ENCODE peak calls at places on chromosomes 2 and 18, in five cellular contexts. One of them, this sample, is unnamed. For H3K4me1, the result is how much of the 10 kb centered on the place peaks cover.

GRCh38 chr2:225236769-225237323 is 162.7 kb upstream of the NYAP2 start:
- DNase-seq in sigmoid colon: no peak
- DNase-seq in ovary: no peak
- DNase-seq in gastrocnemius medialis: no peak
- DNase-seq in HCT116: no peak
- DNase-seq in this sample: no peak

GRCh38 chr2:225841314-225841713 is 441.8 kb downstream of the NYAP2 start:
- DNase-seq in sigmoid colon: no peak
- DNase-seq in ovary: no peak
- DNase-seq in gastrocnemius medialis: no peak
- DNase-seq in HCT116: no peak
- DNase-seq in this sample: peak

GRCh38 chr2:62505109-62505508 is 886 bp downstream of the TMEM17 start:
- DNase-seq in sigmoid colon: no peak
- DNase-seq in ovary: no peak
- DNase-seq in gastrocnemius medialis: no peak
- DNase-seq in HCT116: no peak
- DNase-seq in this sample: no peak

GRCh38 chr18:5970032-5970431 is 74.7 kb upstream of the TMEM200C start:
- DNase-seq in sigmoid colon: no peak
- DNase-seq in ovary: no peak
- DNase-seq in gastrocnemius medialis: no peak
- DNase-seq in HCT116: no peak
- DNase-seq in this sample: no peak

GRCh38 chr2:153299809-153300208 is 178.8 kb downstream of the RPRM start:
- DNase-seq in sigmoid colon: no peak
- DNase-seq in ovary: no peak
- DNase-seq in gastrocnemius medialis: no peak
- DNase-seq in HCT116: no peak
- DNase-seq in this sample: no peak

GRCh38 chr2:66805136-66805535 is 370.2 kb downstream of the MEIS1 start:
- DNase-seq in sigmoid colon: peak
- DNase-seq in ovary: no peak
- DNase-seq in gastrocnemius medialis: no peak
- DNase-seq in HCT116: no peak
- DNase-seq in this sample: no peak

GRCh38 chr2:237910576-237911362 is 51.3 kb downstream of the RAMP1 start:
- DNase-seq in sigmoid colon: peak
- DNase-seq in ovary: no peak
- DNase-seq in gastrocnemius medialis: no peak
- DNase-seq in HCT116: no peak
- DNase-seq in this sample: no peak

GRCh38 chr18:54958711-54959625 is at the start of gene CCDC68:
- DNase-seq in sigmoid colon: no peak
- DNase-seq in ovary: peak
- DNase-seq in gastrocnemius medialis: no peak
- DNase-seq in HCT116: no peak
- DNase-seq in this sample: peak

GRCh38 chr2:159933727-159934049 is 128.7 kb downstream of the PLA2R1 start:
- DNase-seq in sigmoid colon: no peak
- DNase-seq in ovary: no peak
- DNase-seq in gastrocnemius medialis: no peak
- DNase-seq in HCT116: no peak
- DNase-seq in this sample: no peak

GRCh38 chr2:191038241-191038725 is 24.3 kb upstream of the STAT1 start:
- DNase-seq in sigmoid colon: no peak
- DNase-seq in ovary: no peak
- DNase-seq in gastrocnemius medialis: no peak
- DNase-seq in HCT116: no peak
- DNase-seq in this sample: no peak

GRCh38 chr18:56873441-56874140 is 222.4 kb downstream of the WDR7 start:
- DNase-seq in sigmoid colon: no peak
- DNase-seq in ovary: no peak
- DNase-seq in gastrocnemius medialis: no peak
- DNase-seq in HCT116: no peak
- DNase-seq in this sample: no peak

GRCh38 chr2:1750935-1751767 is 6.8 kb upstream of the PXDN start:
- DNase-seq in sigmoid colon: peak
- DNase-seq in ovary: peak
- DNase-seq in gastrocnemius medialis: peak
- DNase-seq in HCT116: peak
- DNase-seq in this sample: peak

GRCh38 chr2:151261240-151261976 is at the start of gene RBM43:
- DNase-seq in sigmoid colon: peak
- DNase-seq in ovary: peak
- DNase-seq in gastrocnemius medialis: peak
- DNase-seq in HCT116: peak
- DNase-seq in this sample: peak

GRCh38 chr2:234091883-234092282 is 41.4 kb downstream of the SPP2 start:
- DNase-seq in sigmoid colon: no peak
- DNase-seq in ovary: peak
- DNase-seq in gastrocnemius medialis: no peak
- DNase-seq in HCT116: no peak
- DNase-seq in this sample: no peak

GRCh38 chr2:237896507-237896892 is 37.1 kb downstream of the RAMP1 start:
- DNase-seq in sigmoid colon: no peak
- DNase-seq in ovary: no peak
- DNase-seq in gastrocnemius medialis: no peak
- DNase-seq in HCT116: no peak
- DNase-seq in this sample: no peak

GRCh38 chr2:29459445-29460179 is 344.4 kb downstream of the CLIP4 start:
- DNase-seq in sigmoid colon: no peak
- DNase-seq in ovary: no peak
- DNase-seq in gastrocnemius medialis: no peak
- DNase-seq in HCT116: no peak
- DNase-seq in this sample: no peak

GRCh38 chr18:65938592-65939372 is 188.0 kb downstream of the CDH7 start:
- DNase-seq in sigmoid colon: no peak
- DNase-seq in ovary: no peak
- DNase-seq in gastrocnemius medialis: no peak
- DNase-seq in HCT116: peak
- DNase-seq in this sample: no peak

GRCh38 chr18:43819873-43820272 is 542.6 kb upstream of the SYT4 start:
- DNase-seq in sigmoid colon: no peak
- DNase-seq in ovary: no peak
- DNase-seq in gastrocnemius medialis: no peak
- DNase-seq in HCT116: no peak
- DNase-seq in this sample: no peak

GRCh38 chr2:26980971-26981370 is 10.5 kb downstream of the MAPRE3 start:
- DNase-seq in sigmoid colon: no peak
- DNase-seq in ovary: no peak
- DNase-seq in gastrocnemius medialis: no peak
- DNase-seq in HCT116: no peak
- DNase-seq in this sample: no peak

GRCh38 chr2:111227716-111228141 is 107.0 kb downstream of the BCL2L11 start:
- DNase-seq in sigmoid colon: no peak
- DNase-seq in ovary: no peak
- DNase-seq in gastrocnemius medialis: no peak
- DNase-seq in HCT116: no peak
- DNase-seq in this sample: no peak

GRCh38 chr18:76686737-76687231 is 135.6 kb upstream of the ZNF236 start:
- DNase-seq in sigmoid colon: peak
- DNase-seq in ovary: peak
- DNase-seq in gastrocnemius medialis: peak
- DNase-seq in HCT116: peak
- DNase-seq in this sample: peak

GRCh38 chr2:54578668-54579045 is 122.5 kb downstream of the SPTBN1 start:
- DNase-seq in sigmoid colon: no peak
- DNase-seq in ovary: no peak
- DNase-seq in gastrocnemius medialis: no peak
- DNase-seq in HCT116: no peak
- DNase-seq in this sample: no peak

GRCh38 chr2:96113367-96113677 is 3.0 kb downstream of the ADRA2B start:
- DNase-seq in sigmoid colon: no peak
- DNase-seq in ovary: no peak
- DNase-seq in gastrocnemius medialis: no peak
- DNase-seq in HCT116: no peak
- DNase-seq in this sample: no peak

GRCh38 chr2:226552571-226553285 is 246.9 kb downstream of the IRS1 start:
- DNase-seq in sigmoid colon: no peak
- DNase-seq in ovary: no peak
- DNase-seq in gastrocnemius medialis: no peak
- DNase-seq in HCT116: no peak
- DNase-seq in this sample: no peak

GRCh38 chr2:157777425-157777824 is 98.7 kb downstream of the ACVR1 start:
- DNase-seq in sigmoid colon: no peak
- DNase-seq in ovary: peak
- DNase-seq in gastrocnemius medialis: no peak
- DNase-seq in HCT116: peak
- DNase-seq in this sample: no peak

GRCh38 chr2:240821429-240821778 is 1.4 kb upstream of the KIF1A start:
- DNase-seq in sigmoid colon: no peak
- DNase-seq in ovary: no peak
- DNase-seq in gastrocnemius medialis: no peak
- DNase-seq in HCT116: no peak
- DNase-seq in this sample: no peak

GRCh38 chr2:185202416-185202815 is 536.2 kb upstream of the FSIP2 start:
- DNase-seq in sigmoid colon: no peak
- DNase-seq in ovary: no peak
- DNase-seq in gastrocnemius medialis: no peak
- DNase-seq in HCT116: no peak
- DNase-seq in this sample: no peak

GRCh38 chr18:56522826-56523225 is 115.6 kb downstream of the TXNL1 start:
- DNase-seq in sigmoid colon: no peak
- DNase-seq in ovary: no peak
- DNase-seq in gastrocnemius medialis: no peak
- DNase-seq in HCT116: no peak
- DNase-seq in this sample: no peak

GRCh38 chr2:96098900-96099590 is 17.3 kb downstream of the ADRA2B start:
- DNase-seq in sigmoid colon: peak
- DNase-seq in ovary: no peak
- DNase-seq in gastrocnemius medialis: peak
- DNase-seq in HCT116: no peak
- DNase-seq in this sample: no peak

GRCh38 chr2:148546270-148546669 is 98.3 kb upstream of the EPC2 start:
- DNase-seq in sigmoid colon: no peak
- DNase-seq in ovary: no peak
- DNase-seq in gastrocnemius medialis: no peak
- DNase-seq in HCT116: no peak
- DNase-seq in this sample: no peak

GRCh38 chr18:36067118-36067957 is at the start of gene RPRD1A:
- DNase-seq in sigmoid colon: peak
- DNase-seq in ovary: peak
- DNase-seq in gastrocnemius medialis: peak
- DNase-seq in HCT116: peak
- DNase-seq in this sample: peak
- TF ChIP-seq POLR2A in sigmoid colon: peak
- TF ChIP-seq POLR2A in ovary: peak
- TF ChIP-seq POLR2A in gastrocnemius medialis: peak
- TF ChIP-seq POLR2A in HCT116: peak
- TF ChIP-seq POLR2A in this sample: peak

DNA sequence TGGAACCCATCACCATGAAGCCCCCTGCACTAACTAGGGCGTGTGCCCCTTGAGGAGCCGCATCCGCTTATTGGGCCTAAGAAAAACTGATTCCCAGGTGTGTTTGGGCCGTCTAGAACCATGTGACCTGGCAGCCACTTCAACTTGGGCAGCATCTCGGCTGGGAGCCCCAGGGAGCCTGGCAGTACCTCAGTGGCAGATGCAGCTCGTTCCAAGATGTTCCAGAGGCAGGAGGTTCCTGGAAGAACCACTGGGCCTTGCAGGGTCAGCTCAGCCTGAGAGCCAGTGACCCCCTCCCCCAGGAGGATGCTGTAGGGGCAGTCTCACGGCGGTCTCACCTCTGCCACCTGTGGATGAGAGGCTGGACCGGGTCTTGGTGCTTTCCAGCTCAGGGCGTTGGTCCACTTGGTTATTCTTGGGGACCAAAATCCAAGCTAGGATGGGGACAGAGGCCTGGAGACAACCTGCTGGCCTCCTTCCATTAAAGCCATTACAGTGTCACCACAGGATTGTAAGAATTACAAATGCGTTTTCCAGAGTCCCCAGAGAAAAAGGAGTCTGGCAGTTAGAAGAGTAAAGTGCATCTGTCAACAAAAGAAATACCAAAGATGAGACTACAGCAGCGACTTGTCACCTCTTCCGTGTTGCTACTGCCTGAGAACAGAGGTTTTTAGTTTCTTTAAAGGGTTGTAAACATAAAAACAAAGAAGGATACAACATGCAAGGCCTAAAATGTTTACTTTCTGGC is 235.5 kb downstream of the AGAP1 start:
- DNase-seq in sigmoid colon: no peak
- DNase-seq in ovary: no peak
- DNase-seq in gastrocnemius medialis: no peak
- DNase-seq in HCT116: no peak
- DNase-seq in this sample: no peak
- H3K27ac ChIP-seq in sigmoid colon: peak
- H3K27ac ChIP-seq in ovary: no peak
- H3K27ac ChIP-seq in gastrocnemius medialis: no peak
- H3K27ac ChIP-seq in HCT116: no peak
- H3K27ac ChIP-seq in this sample: no peak

DNA sequence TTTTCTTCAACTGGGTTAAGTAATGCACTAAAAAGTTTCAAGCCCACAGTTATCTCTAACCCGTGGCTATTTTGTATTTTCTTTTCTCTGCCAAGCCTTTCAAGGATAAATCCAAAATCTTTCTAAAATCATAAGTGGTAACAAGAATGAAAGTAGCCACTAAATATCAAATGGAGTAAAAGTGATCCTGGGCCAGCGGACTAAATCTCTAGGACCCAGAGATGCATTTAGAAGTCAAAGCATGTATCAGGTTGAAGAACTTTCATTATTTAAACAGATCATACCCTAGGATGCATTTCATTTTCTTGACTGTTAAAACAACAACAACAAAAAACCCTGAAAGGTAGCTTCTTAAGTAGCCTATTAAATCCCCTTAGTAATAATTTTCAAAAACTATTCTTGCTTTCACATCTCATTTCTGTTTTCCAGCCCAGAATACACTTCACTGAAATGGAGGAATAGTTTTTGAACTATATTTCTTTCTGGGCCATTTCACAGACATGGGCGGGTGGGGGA is 4.8 kb upstream of the POU3F3 start:
- DNase-seq in sigmoid colon: no peak
- DNase-seq in ovary: no peak
- DNase-seq in gastrocnemius medialis: no peak
- DNase-seq in HCT116: no peak
- DNase-seq in this sample: no peak
- H3K4me1 ChIP-seq in sigmoid colon: under half
- H3K4me1 ChIP-seq in ovary: under half
- H3K4me1 ChIP-seq in gastrocnemius medialis: under half
- H3K4me1 ChIP-seq in HCT116: under half
- H3K4me1 ChIP-seq in this sample: under half

GRCh38 chr2:10123281-10123680 is 742 bp downstream of the RRM2 start:
- DNase-seq in sigmoid colon: peak
- DNase-seq in ovary: no peak
- DNase-seq in gastrocnemius medialis: no peak
- DNase-seq in HCT116: no peak
- DNase-seq in this sample: no peak

GRCh38 chr2:10124538-10125045 is 2.1 kb downstream of the RRM2 start:
- DNase-seq in sigmoid colon: peak
- DNase-seq in ovary: no peak
- DNase-seq in gastrocnemius medialis: no peak
- DNase-seq in HCT116: no peak
- DNase-seq in this sample: peak

GRCh38 chr2:10120938-10121574 is 1.5 kb upstream of the RRM2 start:
- DNase-seq in sigmoid colon: peak
- DNase-seq in ovary: no peak
- DNase-seq in gastrocnemius medialis: no peak
- DNase-seq in HCT116: no peak
- DNase-seq in this sample: no peak

GRCh38 chr2:10120158-10120937 is 2.2 kb upstream of the RRM2 start:
- DNase-seq in sigmoid colon: peak
- DNase-seq in ovary: peak
- DNase-seq in gastrocnemius medialis: peak
- DNase-seq in HCT116: peak
- DNase-seq in this sample: peak

GRCh38 chr2:10122500-10123280 is at the start of gene RRM2:
- DNase-seq in sigmoid colon: peak
- DNase-seq in ovary: peak
- DNase-seq in gastrocnemius medialis: peak
- DNase-seq in HCT116: peak
- DNase-seq in this sample: peak
- TF ChIP-seq POLR2A in sigmoid colon: no peak
- TF ChIP-seq POLR2A in ovary: no peak
- TF ChIP-seq POLR2A in gastrocnemius medialis: no peak
- TF ChIP-seq POLR2A in HCT116: peak
- TF ChIP-seq POLR2A in this sample: no peak